ENCODE peak calls at places on chromosomes 1 and 21, in five cellular contexts. B is IMR-90, C is heart right ventricle, H is astrocyte of the spinal cord, F is ovary. D is an unnamed sample.

GRCh38 chr1:81410351-81410750 is 390.4 kb upstream of the ADGRL2 start:
- DNase-seq in F (no peak), C (no peak), B (no peak), H (no peak), D (no peak)

GRCh38 chr1:91697322-91698260 is 188.4 kb downstream of the TGFBR3 start:
- DNase-seq in H (peak; percentile 22), C (no peak), B (peak; percentile 79), F (no peak), D (peak; percentile 86)

GRCh38 chr1:189899686-189900495 is 577.8 kb downstream of the BRINP3 start:
- DNase-seq in H (no peak), C (no peak), F (no peak), B (no peak), D (no peak)

GRCh38 chr1:72462506-72462905 is 180.2 kb upstream of the NEGR1 start:
- DNase-seq in C (no peak), H (no peak), F (no peak), B (no peak), D (no peak)

GRCh38 chr1:197331565-197331964 is 63.5 kb downstream of the CRB1 start:
- DNase-seq in F (no peak), B (no peak), C (no peak), H (no peak), D (no peak)

GRCh38 chr1:47838562-47839459 is 158.4 kb downstream of the TRABD2B start:
- DNase-seq in F (no peak), B (no peak), H (no peak), C (no peak), D (no peak)

GRCh38 chr1:3477241-3478109 is 23.0 kb downstream of the ARHGEF16 start:
- DNase-seq in F (no peak), H (no peak), C (no peak), B (no peak), D (no peak)

GRCh38 chr21:23977971-23978370 is 1629.3 kb downstream of the MRPL39 start:
- DNase-seq in C (no peak), B (no peak), F (no peak), H (peak; percentile 47), D (peak; percentile 19)

GRCh38 chr1:239844833-239845232 is 246.8 kb upstream of the FMN2 start:
- DNase-seq in H (no peak), F (no peak), C (no peak), B (no peak), D (no peak)

GRCh38 chr1:38559180-38559874 is 300.2 kb downstream of the RRAGC start:
- DNase-seq in H (no peak), C (no peak), F (peak; percentile 16), B (no peak), D (no peak)

GRCh38 chr1:40636777-40637176 is 28.7 kb downstream of the RIMS3 start:
- DNase-seq in C (no peak), B (no peak), F (no peak), H (no peak), D (no peak)

GRCh38 chr1:60571811-60572210 is 498.2 kb upstream of the C1orf87 start:
- DNase-seq in H (peak; percentile 65), F (no peak), B (no peak), C (no peak), D (peak; percentile 74)

GRCh38 chr1:52503706-52504105 is 49.2 kb downstream of the TUT4 start:
- DNase-seq in B (peak; percentile 32), C (no peak), F (no peak), H (no peak), D (no peak)

DNA sequence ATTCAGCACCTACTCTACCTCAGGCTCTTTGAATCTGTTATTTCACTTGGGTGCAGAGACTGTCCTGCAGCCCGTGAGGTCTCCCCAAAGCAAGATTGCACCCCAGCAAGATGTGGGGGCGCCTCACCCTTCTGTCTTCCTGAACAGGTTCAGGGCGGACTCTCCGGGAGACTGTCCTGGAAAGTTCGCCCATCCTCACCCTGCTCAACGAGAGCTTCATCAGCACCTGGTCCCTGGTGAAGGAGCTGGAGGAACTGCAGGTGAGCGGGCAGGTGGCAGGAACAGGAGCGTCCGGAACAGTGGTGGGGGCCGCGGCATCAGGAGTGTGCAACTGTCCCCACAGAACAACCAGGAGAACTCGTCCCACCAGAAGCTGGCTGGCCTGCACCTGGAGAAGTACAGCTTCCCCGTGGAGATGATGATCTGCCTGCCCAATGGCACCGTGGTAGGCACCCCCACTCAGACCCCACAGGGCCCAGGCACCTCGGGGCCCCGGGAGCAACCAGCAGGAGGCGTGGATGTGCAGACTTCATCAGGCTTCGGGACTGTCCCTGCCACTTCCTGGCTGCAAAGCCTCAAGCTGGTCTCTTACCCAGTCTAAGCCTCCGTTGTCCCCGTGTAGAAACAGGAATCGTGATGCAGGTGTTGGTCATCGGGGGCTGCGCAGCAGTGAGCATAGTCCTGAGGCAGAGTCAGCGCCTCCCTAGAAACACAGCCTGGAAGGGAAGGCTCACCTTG is 5.9 kb upstream of the MTFR1L start:
- DNase-seq in F (no peak), H (no peak), B (no peak), C (no peak), D (no peak)
- TF ChIP-seq CTCF in F (no peak), H (no peak), B (no peak), C (no peak), D (no peak)

GRCh38 chr1:63773496-63773814 is 362 bp upstream of the ROR1 start:
- DNase-seq in F (no peak), C (no peak), B (no peak), H (no peak), D (no peak)

GRCh38 chr1:63773815-63774616 is at the start of gene ROR1:
- DNase-seq in H (peak; percentile 83), C (peak; percentile 86), B (peak; percentile 76), F (peak; percentile 86), D (peak; percentile 87)

GRCh38 chr1:63775418-63776127 is 1.8 kb downstream of the ROR1 start:
- DNase-seq in C (no peak), F (no peak), H (no peak), B (peak; percentile 17), D (no peak)

GRCh38 chr1:63772876-63773275 is 941 bp upstream of the ROR1 start:
- DNase-seq in C (no peak), B (no peak), F (no peak), H (no peak), D (no peak)

GRCh38 chr1:63774617-63775417 is 1.0 kb downstream of the ROR1 start:
- DNase-seq in B (peak; percentile 36), H (peak; percentile 56), F (peak; percentile 51), C (peak; percentile 47), D (peak; percentile 45)
- H3K4me3 ChIP-seq in B (peak overlapping the region; percentile 69), H (peak overlapping the region; percentile 69), F (peak overlapping the region; percentile 53), C (peak overlapping the region; percentile 55), D (peak overlapping the region; percentile 72)

GRCh38 chr1:229558460-229559335 is at the start of gene ABCB10:
- DNase-seq in H (peak; percentile 98), C (peak; percentile 96), B (peak; percentile 96), F (peak; percentile 95), D (peak; percentile 98)
- TF ChIP-seq CTCF in H (peak; percentile 82), C (peak; percentile 86), B (peak; percentile 86), F (peak; percentile 93), D (peak; percentile 41)

DNA sequence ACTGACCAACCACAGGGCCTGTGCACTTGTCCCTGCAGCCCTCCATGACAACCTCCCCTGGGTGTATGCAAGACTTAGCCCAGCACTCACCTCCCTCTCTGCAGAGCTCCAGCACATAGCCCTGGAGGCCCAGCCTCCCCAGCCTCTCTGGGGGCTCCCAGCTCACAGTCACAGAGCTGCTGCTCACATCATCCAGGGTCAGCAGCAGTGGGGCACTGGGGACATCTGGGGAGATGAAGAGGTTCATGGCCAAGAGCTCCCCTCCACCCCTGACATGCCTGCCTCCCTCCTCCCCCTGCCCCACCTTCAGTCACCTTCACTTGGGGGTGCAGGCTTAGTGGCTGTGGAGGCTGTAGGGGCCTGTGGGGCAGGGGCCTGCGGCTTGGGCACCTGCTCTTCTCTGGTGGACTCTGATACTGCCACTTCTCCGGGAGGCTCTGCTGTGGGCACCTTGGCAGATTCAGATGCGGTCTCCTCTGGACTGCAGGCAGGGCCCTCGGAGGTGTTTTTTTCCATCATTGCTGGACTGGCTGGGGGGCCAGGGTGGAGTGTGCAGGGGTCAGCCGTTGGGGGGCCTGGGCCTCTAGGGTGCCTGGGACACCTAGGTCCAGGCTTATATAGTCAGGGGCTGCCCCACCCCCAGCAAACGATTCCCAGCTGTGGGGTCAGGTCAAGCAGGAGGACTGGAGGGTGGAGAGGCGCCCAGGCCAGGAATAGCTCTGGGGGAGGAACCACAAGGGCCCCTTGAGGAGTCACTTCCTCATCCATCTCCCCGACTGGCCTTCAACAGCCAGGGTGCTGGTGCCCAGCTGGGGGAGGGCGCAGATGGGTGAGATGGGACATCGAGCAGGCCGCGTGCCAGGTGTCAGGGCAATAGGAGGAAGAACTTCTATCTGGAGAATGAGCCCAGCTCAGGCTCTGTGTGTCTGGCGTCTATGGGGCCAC is at the start of gene MYBPH:
- DNase-seq in H (no peak), F (no peak), B (no peak), C (peak; percentile 54), D (no peak)
- H3K4me3 ChIP-seq in H (no peak within 1 kb of the TSS), F (no peak within 1 kb of the TSS), B (no peak within 1 kb of the TSS), C (no peak within 1 kb of the TSS), D (no peak within 1 kb of the TSS)

GRCh38 chr1:201444792-201445191 is 23.3 kb upstream of the TNNI1 start:
- DNase-seq in C (no peak), F (no peak), H (no peak), B (no peak), D (peak; percentile 47)
- TF ChIP-seq CTCF in C (no peak), F (no peak), H (no peak), B (no peak), D (no peak)

GRCh38 chr1:25897754-25898153 is 8.5 kb downstream of the STMN1 start:
- DNase-seq in C (no peak), B (no peak), H (no peak), F (no peak), D (no peak)

GRCh38 chr1:25896266-25896665 is 10.0 kb downstream of the STMN1 start:
- DNase-seq in B (peak; percentile 74), H (peak; percentile 50), C (no peak), F (no peak), D (peak; percentile 48)

GRCh38 chr1:25898223-25899015 is 7.8 kb downstream of the STMN1 start:
- DNase-seq in H (no peak), B (no peak), F (no peak), C (no peak), D (no peak)

GRCh38 chr1:25893072-25893604 is 13.1 kb downstream of the STMN1 start:
- DNase-seq in F (no peak), C (no peak), H (no peak), B (peak; percentile 25), D (no peak)

GRCh38 chr1:25895365-25895990 is 10.7 kb downstream of the STMN1 start:
- DNase-seq in F (peak; percentile 87), B (peak; percentile 92), C (peak; percentile 90), H (peak; percentile 93), D (peak; percentile 94)
- H3K4me3 ChIP-seq in F (no peak overlapping the region), B (no peak overlapping the region), C (no peak overlapping the region), H (no peak overlapping the region), D (no peak overlapping the region)

GRCh38 chr1:231170875-231171274 is 9.0 kb downstream of the TRIM67 start:
- DNase-seq in F (no peak), H (no peak), C (no peak), B (no peak), D (no peak)
- TF ChIP-seq CTCF in F (no peak), H (peak; percentile 25), C (no peak), B (no peak), D (peak; percentile 10)

D was measured in fibroblast of pulmonary artery.